ENCODE peak calls at places on chromosome 12, in eight cellular contexts. P is stimulated activated CD4-positive, alpha-beta T cell treated with anti-CD3 and anti-CD28 coated beads, Interleukin-1b, Interleukin-23, amount 100 ng/mL, for 4 hours; F is NCI-H748 treated with DMSO at 0.1 percent for 48 hours; D is stimulated activated CD8-positive, alpha-beta memory T cell treated with anti-CD3 and anti-CD28 coated beads, Interleukin-4, amount 100 ng/mL, for 4 hours; O is AG09319; X is cardiac muscle cell; J is KBM-7; Y is BE2C. K is an unnamed sample.
A peak's percentile ranks its signal among the peaks of the same experiment; 100 is the strongest.

GRCh38 chr12:132853285-132854092 is 24.8 kb upstream of the GOLGA3 start:
- DNase-seq in P (no peak), F (no peak), D (no peak), O (no peak), X (no peak), J (no peak), Y (no peak), K (no peak)

GRCh38 chr12:96774501-96775256 is 132.4 kb upstream of the NEDD1 start:
- DNase-seq in P (no peak), F (no peak), D (no peak), O (no peak), X (no peak), J (no peak), Y (no peak), K (no peak)

GRCh38 chr12:4052691-4053090 is 179.5 kb upstream of the PARP11 start:
- DNase-seq in P (no peak), F (no peak), D (no peak), O (no peak), X (peak; percentile 96), J (no peak), Y (no peak), K (no peak)

GRCh38 chr12:70590051-70590450 is 47.2 kb downstream of the PTPRB start:
- DNase-seq in P (peak; percentile 39), F (peak; percentile 52), D (peak; percentile 8), O (peak; percentile 54), X (peak; percentile 84), J (peak; percentile 60), Y (peak; percentile 76), K (no peak)

GRCh38 chr12:47556631-47557030 is 149.2 kb downstream of the RPAP3 start:
- DNase-seq in P (no peak), F (no peak), D (no peak), O (no peak), X (no peak), J (no peak), Y (no peak), K (no peak)

GRCh38 chr12:106019130-106019529 is 119.6 kb downstream of the NUAK1 start:
- DNase-seq in P (no peak), F (no peak), D (no peak), O (no peak), X (no peak), J (no peak), Y (no peak), K (no peak)

GRCh38 chr12:130830246-130830551 is 8.9 kb downstream of the STX2 start:
- DNase-seq in P (no peak), F (no peak), D (no peak), O (no peak), X (no peak), J (no peak), Y (no peak), K (no peak)

GRCh38 chr12:5220835-5221234 is 177.2 kb downstream of the KCNA5 start:
- DNase-seq in P (no peak), F (no peak), D (no peak), O (no peak), X (no peak), J (no peak), Y (no peak), K (no peak)

GRCh38 chr12:41013921-41014642 is 174.0 kb upstream of the PDZRN4 start:
- DNase-seq in P (no peak), F (no peak), D (no peak), O (no peak), X (no peak), J (no peak), Y (no peak), K (no peak)

GRCh38 chr12:42585846-42586226 is 3.7 kb downstream of the PRICKLE1 start:
- DNase-seq in P (no peak), F (no peak), D (no peak), O (no peak), X (no peak), J (no peak), Y (no peak), K (no peak)

GRCh38 chr12:62631531-62632520 is 165.2 kb downstream of the MON2 start:
- DNase-seq in P (peak; percentile 16), F (peak; percentile 75), D (no peak), O (peak; percentile 66), X (peak; percentile 47), J (no peak), Y (peak; percentile 71), K (peak; percentile 52)

GRCh38 chr12:67925077-67925476 is 64.2 kb upstream of the IFNG-AS1 start:
- DNase-seq in P (no peak), F (no peak), D (no peak), O (no peak), X (no peak), J (no peak), Y (no peak), K (no peak)

GRCh38 chr12:119593578-119594398 is at the start of gene TMEM233:
- DNase-seq in P (no peak), F (no peak), D (no peak), O (no peak), X (peak; percentile 5), J (no peak), Y (no peak), K (no peak)

GRCh38 chr12:42372154-42372791 is 46.3 kb downstream of the PPHLN1 start:
- DNase-seq in P (no peak), F (peak; percentile 67), D (no peak), O (no peak), X (peak; percentile 65), J (peak; percentile 83), Y (peak; percentile 38), K (no peak)

GRCh38 chr12:43836455-43836989 is 641 bp downstream of the TMEM117 start:
- DNase-seq in P (no peak), F (no peak), D (no peak), O (no peak), X (no peak), J (peak; percentile 54), Y (no peak), K (no peak)

GRCh38 chr12:65965358-65965757 is 141.1 kb downstream of the HMGA2 start:
- DNase-seq in P (no peak), F (no peak), D (no peak), O (no peak), X (no peak), J (no peak), Y (no peak), K (no peak)

GRCh38 chr12:63863658-63864455 is 19.4 kb downstream of the SRGAP1 start:
- DNase-seq in P (no peak), F (no peak), D (no peak), O (no peak), X (no peak), J (no peak), Y (no peak), K (no peak)

GRCh38 chr12:132275110-132275531 is 54.3 kb downstream of the GALNT9 start:
- DNase-seq in P (no peak), F (peak; percentile 29), D (no peak), O (no peak), X (no peak), J (peak; percentile 18), Y (peak; percentile 66), K (no peak)

GRCh38 chr12:42944516-42944915 is 355.0 kb upstream of the PRICKLE1 start:
- DNase-seq in P (no peak), F (no peak), D (no peak), O (no peak), X (no peak), J (no peak), Y (no peak), K (no peak)

GRCh38 chr12:52521175-52521574 is 981 bp upstream of the KRT5 start:
- DNase-seq in P (no peak), F (no peak), D (no peak), O (no peak), X (no peak), J (no peak), Y (no peak), K (no peak)

GRCh38 chr12:8560986-8561385 is 20.3 kb upstream of the CLEC4E start:
- DNase-seq in P (no peak), F (no peak), D (no peak), O (no peak), X (peak; percentile 55), J (no peak), Y (no peak), K (no peak)

GRCh38 chr12:124940393-124941169 is 26.1 kb upstream of the UBC start:
- DNase-seq in P (peak; percentile 66), F (no peak), D (peak; percentile 59), O (peak; percentile 72), X (peak; percentile 89), J (peak; percentile 93), Y (peak; percentile 87), K (no peak)

GRCh38 chr12:99436584-99436983 is 211.0 kb upstream of the GARIN6 start:
- DNase-seq in P (no peak), F (no peak), D (no peak), O (no peak), X (no peak), J (no peak), Y (no peak), K (no peak)

GRCh38 chr12:57128519-57129247 is 400 bp downstream of the LRP1 start:
- DNase-seq in P (no peak), F (no peak), D (no peak), O (no peak), X (peak; percentile 39), J (no peak), Y (no peak), K (no peak)

GRCh38 chr12:44626883-44627282 is 249.2 kb downstream of the NELL2 start:
- DNase-seq in P (no peak), F (no peak), D (no peak), O (no peak), X (no peak), J (no peak), Y (no peak), K (no peak)

GRCh38 chr12:84336231-84336630 is 576.4 kb downstream of the SLC6A15 start:
- DNase-seq in P (no peak), F (no peak), D (no peak), O (no peak), X (no peak), J (no peak), Y (no peak), K (no peak)

GRCh38 chr12:52356762-52357580 is 10.3 kb downstream of the KRT85 start:
- DNase-seq in P (no peak), F (no peak), D (no peak), O (no peak), X (no peak), J (no peak), Y (no peak), K (no peak)

GRCh38 chr12:119178544-119179334 is at the start of gene HSPB8:
- DNase-seq in P (no peak), F (peak; percentile 14), D (no peak), O (peak; percentile 68), X (peak; percentile 98), J (no peak), Y (peak; percentile 55), K (peak; percentile 76)

GRCh38 chr12:115383668-115384067 is 699.7 kb upstream of the TBX3 start:
- DNase-seq in P (no peak), F (no peak), D (no peak), O (no peak), X (no peak), J (no peak), Y (no peak), K (no peak)

GRCh38 chr12:121214855-121215745 is 5.2 kb downstream of the P2RX4 start:
- DNase-seq in P (no peak), F (no peak), D (no peak), O (peak; percentile 50), X (no peak), J (no peak), Y (no peak), K (no peak)

GRCh38 chr12:110234197-110235154 is 46.6 kb upstream of the ATP2A2 start:
- DNase-seq in P (no peak), F (no peak), D (no peak), O (no peak), X (no peak), J (peak; percentile 26), Y (no peak), K (no peak)

GRCh38 chr12:114777052-114777451 is 93.1 kb upstream of the TBX3 start:
- DNase-seq in P (no peak), F (no peak), D (no peak), O (no peak), X (no peak), J (no peak), Y (no peak), K (no peak)

GRCh38 chr12:101997102-101997501 is 64.7 kb downstream of the WASHC3 start:
- DNase-seq in P (no peak), F (no peak), D (no peak), O (no peak), X (no peak), J (no peak), Y (no peak), K (no peak)

GRCh38 chr12:109718390-109718789 is 4.8 kb downstream of the FAM222A start:
- DNase-seq in P (no peak), F (peak; percentile 44), D (no peak), O (no peak), X (peak; percentile 47), J (no peak), Y (peak; percentile 58), K (no peak)